ENCODE peak calls at places on chromosomes 6 and 20, in five cellular contexts. Y is left cardiac atrium; Q is stomach; P is activated CD4-positive, alpha-beta T cell treated with anti-CD3 and anti-CD28 coated beads, Interleukin-2, amount 50 U/mL, for 24 hours; S is fibroblast of lung. U is an unnamed sample.

GRCh38 chr6:30178837-30179236 is 15.5 kb downstream of the TRIM15 start:
- DNase-seq in Y (no peak), Q (no peak), P (no peak), S (no peak), U (no peak)

GRCh38 chr6:53151676-53152075 is 3.0 kb upstream of the GCM1 start:
- DNase-seq in P (no peak), Y (no peak), Q (no peak), S (no peak), U (no peak)

GRCh38 chr6:30394139-30394538 is 49.2 kb downstream of the RPP21 start:
- DNase-seq in S (no peak), Y (no peak), Q (no peak), P (no peak), U (peak)

GRCh38 chr20:17485017-17485416 is 46.2 kb downstream of the BFSP1 start:
- DNase-seq in P (no peak), Q (no peak), S (no peak), Y (no peak), U (no peak)

GRCh38 chr20:59518881-59519706 is 85.2 kb upstream of the PHACTR3 start:
- DNase-seq in Q (peak), Y (no peak), P (no peak), S (peak), U (peak)

GRCh38 chr20:10864076-10864672 is 190.4 kb upstream of the JAG1 start:
- DNase-seq in Y (no peak), S (peak), P (no peak), Q (peak), U (peak)

GRCh38 chr6:139126255-139126654 is 8.6 kb upstream of the HECA start:
- DNase-seq in S (peak), P (no peak), Y (no peak), Q (no peak), U (no peak)

GRCh38 chr6:43180985-43181384 is 1.0 kb upstream of the CUL9 start:
- DNase-seq in S (no peak), Q (no peak), P (no peak), Y (no peak), U (no peak)

GRCh38 chr6:57303931-57304681 is 13.3 kb upstream of the PRIM2 start:
- DNase-seq in P (no peak), S (peak), Y (no peak), Q (no peak), U (no peak)

U was measured in mucosa of gallbladder.